ENCODE peak calls at places on chromosome 15, in seven cellular contexts. One of them, this sample, is unnamed.

GRCh38 chr15:98025237-98025636 is 64.7 kb downstream of the ARRDC4 start:
- DNase-seq in SK-N-SH: no peak
- DNase-seq in endothelial cell of umbilical vein: peak; percentile 93
- DNase-seq in H9: no peak
- DNase-seq in K562: no peak
- DNase-seq in PC-3: peak; percentile 64
- DNase-seq in mesendoderm: peak; percentile 23
- DNase-seq in this sample: no peak

GRCh38 chr15:75307778-75308390 is 25.2 kb downstream of the GOLGA6D start:
- DNase-seq in mesendoderm: peak; percentile 81
- DNase-seq in endothelial cell of umbilical vein: peak; percentile 12
- DNase-seq in SK-N-SH: peak; percentile 69
- DNase-seq in PC-3: peak; percentile 67
- DNase-seq in H9: peak; percentile 88
- DNase-seq in K562: peak; percentile 68
- DNase-seq in this sample: peak; percentile 17

GRCh38 chr15:87224409-87224808 is 1032.1 kb downstream of the NTRK3 start:
- DNase-seq in K562: no peak
- DNase-seq in H9: no peak
- DNase-seq in mesendoderm: no peak
- DNase-seq in endothelial cell of umbilical vein: no peak
- DNase-seq in SK-N-SH: no peak
- DNase-seq in PC-3: peak; percentile 35
- DNase-seq in this sample: no peak

GRCh38 chr15:81299630-81300273 is 24.2 kb downstream of the STARD5 start:
- DNase-seq in mesendoderm: no peak
- DNase-seq in H9: no peak
- DNase-seq in SK-N-SH: no peak
- DNase-seq in PC-3: no peak
- DNase-seq in endothelial cell of umbilical vein: no peak
- DNase-seq in K562: no peak
- DNase-seq in this sample: no peak

GRCh38 chr15:98525625-98526024 is 122.7 kb upstream of the IGF1R start:
- DNase-seq in PC-3: no peak
- DNase-seq in SK-N-SH: no peak
- DNase-seq in endothelial cell of umbilical vein: no peak
- DNase-seq in mesendoderm: no peak
- DNase-seq in K562: no peak
- DNase-seq in H9: no peak
- DNase-seq in this sample: no peak

GRCh38 chr15:48823237-48823636 is 12.4 kb upstream of the CEP152 start:
- DNase-seq in PC-3: no peak
- DNase-seq in H9: peak; percentile 68
- DNase-seq in K562: no peak
- DNase-seq in endothelial cell of umbilical vein: no peak
- DNase-seq in mesendoderm: peak; percentile 89
- DNase-seq in SK-N-SH: no peak
- DNase-seq in this sample: no peak

GRCh38 chr15:52163321-52164190 is 27.6 kb downstream of the GNB5 start:
- DNase-seq in K562: no peak
- DNase-seq in H9: peak; percentile 71
- DNase-seq in mesendoderm: peak; percentile 69
- DNase-seq in PC-3: no peak
- DNase-seq in SK-N-SH: peak; percentile 34
- DNase-seq in endothelial cell of umbilical vein: no peak
- DNase-seq in this sample: no peak

GRCh38 chr15:91769919-91770318 is 83.6 kb upstream of the SLCO3A1 start:
- DNase-seq in PC-3: no peak
- DNase-seq in SK-N-SH: no peak
- DNase-seq in H9: no peak
- DNase-seq in endothelial cell of umbilical vein: no peak
- DNase-seq in mesendoderm: no peak
- DNase-seq in K562: no peak
- DNase-seq in this sample: no peak

GRCh38 chr15:96183020-96183926 is 147.2 kb upstream of the NR2F2 start:
- DNase-seq in mesendoderm: no peak
- DNase-seq in K562: no peak
- DNase-seq in PC-3: no peak
- DNase-seq in H9: no peak
- DNase-seq in endothelial cell of umbilical vein: no peak
- DNase-seq in SK-N-SH: no peak
- DNase-seq in this sample: no peak

GRCh38 chr15:37217567-37217966 is 117.2 kb upstream of the MEIS2 start:
- DNase-seq in H9: no peak
- DNase-seq in endothelial cell of umbilical vein: no peak
- DNase-seq in PC-3: no peak
- DNase-seq in mesendoderm: peak; percentile 32
- DNase-seq in K562: no peak
- DNase-seq in SK-N-SH: no peak
- DNase-seq in this sample: no peak

GRCh38 chr15:79524531-79524930 is 92.4 kb downstream of the MINAR1 start:
- DNase-seq in mesendoderm: no peak
- DNase-seq in PC-3: no peak
- DNase-seq in SK-N-SH: no peak
- DNase-seq in endothelial cell of umbilical vein: no peak
- DNase-seq in K562: no peak
- DNase-seq in H9: no peak
- DNase-seq in this sample: no peak

GRCh38 chr15:40104865-40105516 is 3.7 kb downstream of the BMF start:
- DNase-seq in PC-3: peak; percentile 94
- DNase-seq in mesendoderm: peak; percentile 97
- DNase-seq in endothelial cell of umbilical vein: peak; percentile 84
- DNase-seq in K562: peak; percentile 83
- DNase-seq in H9: peak; percentile 96
- DNase-seq in SK-N-SH: peak; percentile 85
- DNase-seq in this sample: no peak

GRCh38 chr15:85764304-85764633 is 30.5 kb downstream of the KLHL25 start:
- DNase-seq in H9: no peak
- DNase-seq in mesendoderm: no peak
- DNase-seq in SK-N-SH: peak; percentile 81
- DNase-seq in K562: no peak
- DNase-seq in endothelial cell of umbilical vein: no peak
- DNase-seq in PC-3: no peak
- DNase-seq in this sample: no peak

GRCh38 chr15:62869116-62869515 is 173.4 kb upstream of the TPM1 start:
- DNase-seq in mesendoderm: no peak
- DNase-seq in SK-N-SH: no peak
- DNase-seq in PC-3: no peak
- DNase-seq in K562: no peak
- DNase-seq in H9: no peak
- DNase-seq in endothelial cell of umbilical vein: no peak
- DNase-seq in this sample: no peak

GRCh38 chr15:68347392-68347791 is 69.8 kb downstream of the FEM1B start:
- DNase-seq in SK-N-SH: no peak
- DNase-seq in K562: no peak
- DNase-seq in PC-3: no peak
- DNase-seq in H9: no peak
- DNase-seq in endothelial cell of umbilical vein: peak; percentile 75
- DNase-seq in mesendoderm: no peak
- DNase-seq in this sample: no peak

GRCh38 chr15:60745469-60745971 is 266.6 kb upstream of the ICE2 start:
- DNase-seq in mesendoderm: no peak
- DNase-seq in PC-3: no peak
- DNase-seq in H9: no peak
- DNase-seq in K562: no peak
- DNase-seq in SK-N-SH: no peak
- DNase-seq in endothelial cell of umbilical vein: no peak
- DNase-seq in this sample: no peak

GRCh38 chr15:49769225-49769624 is 148.4 kb downstream of the DTWD1 start:
- DNase-seq in endothelial cell of umbilical vein: no peak
- DNase-seq in PC-3: no peak
- DNase-seq in H9: no peak
- DNase-seq in K562: no peak
- DNase-seq in mesendoderm: no peak
- DNase-seq in SK-N-SH: no peak
- DNase-seq in this sample: no peak

GRCh38 chr15:31522056-31522455 is 195.4 kb downstream of the KLF13 start:
- DNase-seq in mesendoderm: no peak
- DNase-seq in K562: no peak
- DNase-seq in SK-N-SH: no peak
- DNase-seq in H9: no peak
- DNase-seq in PC-3: no peak
- DNase-seq in endothelial cell of umbilical vein: no peak
- DNase-seq in this sample: no peak
- H3K9ac ChIP-seq in mesendoderm: no peak overlapping the region
- H3K9ac ChIP-seq in K562: no peak overlapping the region
- H3K9ac ChIP-seq in SK-N-SH: no peak overlapping the region
- H3K9ac ChIP-seq in H9: no peak overlapping the region
- H3K9ac ChIP-seq in PC-3: no peak overlapping the region
- H3K9ac ChIP-seq in endothelial cell of umbilical vein: no peak overlapping the region
- H3K9ac ChIP-seq in this sample: no peak overlapping the region

DNA sequence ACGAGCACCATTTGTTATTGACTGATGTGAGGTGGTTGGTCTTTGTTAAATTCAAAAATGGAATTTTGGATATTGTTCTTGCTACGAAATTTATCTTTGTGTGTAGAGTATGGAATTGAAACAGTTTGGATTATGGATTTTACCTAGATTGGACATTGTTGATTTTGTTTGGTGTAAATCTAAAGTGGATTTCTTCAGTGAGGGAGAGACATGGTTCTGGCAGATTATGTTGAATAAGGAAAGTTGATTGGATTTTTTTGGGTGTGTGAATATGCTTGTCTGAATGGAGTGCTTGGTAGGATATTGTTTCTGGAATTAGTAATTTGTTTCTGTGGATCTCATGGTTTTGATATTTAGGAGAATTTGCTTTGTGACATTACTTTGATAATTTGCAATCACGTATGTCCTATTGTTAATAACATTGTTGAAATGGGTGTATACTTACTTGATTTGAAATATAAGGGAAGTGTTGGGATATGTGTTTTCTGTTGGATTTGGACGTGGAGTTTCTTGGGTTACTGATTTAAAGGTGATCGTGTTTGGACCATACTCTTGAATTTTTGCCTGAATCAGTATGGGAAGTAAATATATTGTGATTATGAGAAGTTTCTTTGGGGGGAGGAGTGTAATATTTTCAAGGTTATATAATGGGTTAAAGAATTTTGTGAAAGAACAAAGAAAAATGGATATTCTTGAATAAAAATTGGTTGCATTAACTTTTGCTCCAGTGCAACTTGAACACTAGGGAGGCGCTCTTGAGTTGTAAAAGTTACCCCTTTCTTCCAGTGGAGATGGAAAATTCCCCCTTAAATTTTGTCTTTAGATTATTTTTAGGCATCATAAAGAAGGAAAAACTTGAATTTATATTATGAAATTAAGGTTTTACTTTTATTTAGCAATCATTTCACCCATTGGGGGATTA is 875 bp upstream of the CHD2 start:
- DNase-seq in mesendoderm: no peak
- DNase-seq in SK-N-SH: no peak
- DNase-seq in PC-3: peak; percentile 35
- DNase-seq in K562: no peak
- DNase-seq in H9: no peak
- DNase-seq in endothelial cell of umbilical vein: no peak
- DNase-seq in this sample: no peak
- H3K9ac ChIP-seq in mesendoderm: no peak overlapping the region
- H3K9ac ChIP-seq in SK-N-SH: peak overlapping the region; percentile 98
- H3K9ac ChIP-seq in PC-3: peak overlapping the region; percentile 95
- H3K9ac ChIP-seq in K562: no peak overlapping the region
- H3K9ac ChIP-seq in H9: no peak overlapping the region
- H3K9ac ChIP-seq in endothelial cell of umbilical vein: no peak overlapping the region
- H3K9ac ChIP-seq in this sample: peak overlapping the region; percentile 100

DNA sequence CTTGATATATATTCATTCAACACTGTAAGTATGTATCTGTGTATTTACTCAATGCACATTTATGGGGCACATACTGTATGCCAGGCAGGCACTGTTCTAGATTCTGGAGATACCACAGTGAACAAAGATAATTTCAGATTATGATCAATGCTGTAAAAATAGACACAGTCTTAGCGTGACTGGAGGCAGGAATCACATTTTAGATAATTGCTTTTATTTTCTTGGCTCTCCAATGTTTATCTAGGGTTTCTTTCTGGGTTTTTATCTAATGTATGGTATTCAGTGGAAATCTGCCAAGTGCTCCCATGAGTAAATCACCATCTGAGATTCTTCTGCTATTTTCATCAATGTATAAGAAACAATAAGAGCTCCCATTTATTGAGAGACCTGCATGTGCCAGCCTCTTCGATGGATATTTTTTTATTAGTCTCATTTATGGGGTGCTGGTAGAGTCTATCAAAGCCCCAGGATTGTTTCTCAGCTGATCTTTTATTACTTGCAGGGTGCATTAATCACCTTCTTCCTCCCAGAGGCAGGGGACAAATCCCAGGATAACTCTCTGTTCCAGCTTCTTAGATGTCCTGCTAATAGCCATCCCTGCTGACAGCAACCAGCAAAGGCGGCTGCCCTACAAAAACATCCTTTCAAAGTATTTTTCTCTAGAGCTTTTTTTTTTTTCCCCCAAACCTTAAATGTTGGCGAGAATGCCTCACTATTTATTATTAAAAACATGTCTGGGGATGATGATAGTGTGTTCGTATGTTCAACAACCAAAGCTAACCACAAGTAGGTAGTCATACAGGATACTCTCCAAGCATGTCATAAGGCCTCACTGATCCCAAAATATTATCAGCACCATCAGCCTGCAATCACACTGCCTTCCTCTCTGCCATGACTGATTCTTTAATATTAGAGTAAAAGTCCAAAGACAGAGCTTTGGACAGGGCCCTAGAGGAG is 331.0 kb upstream of the RASGRP1 start:
- DNase-seq in PC-3: peak; percentile 58
- DNase-seq in K562: no peak
- DNase-seq in SK-N-SH: no peak
- DNase-seq in endothelial cell of umbilical vein: peak; percentile 68
- DNase-seq in H9: no peak
- DNase-seq in mesendoderm: no peak
- DNase-seq in this sample: no peak
- H3K9ac ChIP-seq in PC-3: no peak overlapping the region
- H3K9ac ChIP-seq in K562: no peak overlapping the region
- H3K9ac ChIP-seq in SK-N-SH: peak overlapping the region; percentile 63
- H3K9ac ChIP-seq in endothelial cell of umbilical vein: peak overlapping the region; percentile 70
- H3K9ac ChIP-seq in H9: no peak overlapping the region
- H3K9ac ChIP-seq in mesendoderm: no peak overlapping the region
- H3K9ac ChIP-seq in this sample: no peak overlapping the region

DNA sequence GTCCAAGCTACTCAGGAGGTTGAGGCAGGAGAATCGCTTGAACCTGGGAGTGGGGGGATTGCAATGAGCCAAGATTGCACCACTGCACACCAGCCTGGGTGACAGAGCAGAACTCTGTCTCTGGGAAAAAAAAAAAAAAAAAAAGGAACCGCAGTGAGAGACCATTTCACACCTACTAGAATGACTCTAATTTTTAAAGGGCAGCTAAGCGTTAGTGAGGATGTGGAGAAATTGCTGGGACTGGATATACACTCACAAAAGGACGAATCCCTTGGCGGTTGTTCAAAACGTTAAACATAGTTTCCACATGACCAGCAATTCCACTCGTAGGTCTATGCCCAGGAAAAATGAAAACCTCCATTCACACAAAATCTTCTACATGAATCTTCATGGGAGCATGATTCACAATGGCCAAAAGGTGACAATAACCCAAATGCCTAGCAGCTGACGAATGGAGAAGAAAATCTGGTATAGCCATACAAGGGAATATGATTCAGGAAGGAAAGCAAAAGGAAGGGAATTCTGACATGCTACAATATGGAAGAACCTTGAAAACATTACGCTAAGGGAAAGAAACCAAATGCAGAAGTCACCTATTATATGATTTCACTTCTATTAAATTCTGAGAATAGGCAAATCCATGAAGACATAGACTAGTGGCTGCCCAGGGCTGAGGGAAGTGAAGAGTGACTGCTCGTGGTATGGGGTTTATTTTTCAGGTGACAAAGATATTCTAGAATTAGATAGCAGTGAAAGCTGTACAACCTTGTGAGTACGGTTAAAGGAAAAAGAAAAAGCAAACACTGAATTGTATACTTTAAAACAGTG is 126.9 kb downstream of the CHSY1 start:
- DNase-seq in endothelial cell of umbilical vein: peak; percentile 41
- DNase-seq in mesendoderm: no peak
- DNase-seq in H9: no peak
- DNase-seq in SK-N-SH: no peak
- DNase-seq in PC-3: peak; percentile 80
- DNase-seq in K562: no peak
- DNase-seq in this sample: no peak
- H3K9ac ChIP-seq in endothelial cell of umbilical vein: no peak overlapping the region
- H3K9ac ChIP-seq in mesendoderm: no peak overlapping the region
- H3K9ac ChIP-seq in H9: no peak overlapping the region
- H3K9ac ChIP-seq in SK-N-SH: no peak overlapping the region
- H3K9ac ChIP-seq in PC-3: no peak overlapping the region
- H3K9ac ChIP-seq in K562: no peak overlapping the region
- H3K9ac ChIP-seq in this sample: no peak overlapping the region